ENCODE peak calls at places on chromosomes 6 and 20, in eight cellular contexts. C, G, T, U, Q, L, I and D are unnamed samples. For H3K4me1, the result is how much of the 10 kb centered on the place peaks cover.

GRCh38 chr6:7919871-7920270 is 9.3 kb upstream of the TXNDC5 start:
- DNase-seq in C (no peak), G (no peak), T (no peak), U (no peak), Q (no peak), L (no peak), I (no peak), D (no peak)

GRCh38 chr6:146851837-146852236 is 253.1 kb downstream of the ADGB start:
- DNase-seq in C (no peak), G (no peak), T (no peak), U (no peak), Q (no peak), L (no peak), I (no peak), D (no peak)

GRCh38 chr20:63006611-63007471 is at the start of gene BHLHE23:
- DNase-seq in C (no peak), G (no peak), T (no peak), U (no peak), Q (no peak), L (no peak), I (no peak), D (peak)

GRCh38 chr6:25512560-25512959 is 139.5 kb upstream of the SCGN start:
- DNase-seq in C (no peak), G (no peak), T (no peak), U (no peak), Q (no peak), L (no peak), I (no peak), D (no peak)

GRCh38 chr6:11423072-11423471 is 114.5 kb upstream of the TMEM170B start:
- DNase-seq in C (no peak), G (no peak), T (no peak), U (no peak), Q (no peak), L (no peak), I (no peak), D (no peak)

GRCh38 chr6:170129691-170130171 is 161.1 kb downstream of the DLL1 start:
- DNase-seq in C (peak), G (peak), T (peak), U (peak), Q (no peak), L (no peak), I (peak), D (peak)

GRCh38 chr6:53128842-53129241 is 19.8 kb downstream of the GCM1 start:
- DNase-seq in C (no peak), G (no peak), T (no peak), U (no peak), Q (no peak), L (no peak), I (no peak), D (no peak)

GRCh38 chr6:161272600-161273355 is 1.1 kb downstream of the AGPAT4 start:
- DNase-seq in C (no peak), G (no peak), T (no peak), U (no peak), Q (peak), L (no peak), I (no peak), D (no peak)

GRCh38 chr6:3526962-3527796 is 70.3 kb upstream of the SLC22A23 start:
- DNase-seq in C (no peak), G (peak), T (no peak), U (no peak), Q (no peak), L (no peak), I (no peak), D (no peak)

GRCh38 chr6:73123632-73124329 is 101.5 kb downstream of the KHDC1L start:
- DNase-seq in C (no peak), G (no peak), T (no peak), U (no peak), Q (no peak), L (no peak), I (no peak), D (no peak)

GRCh38 chr6:165662041-165662491 is 975 bp downstream of the PDE10A start:
- DNase-seq in C (no peak), G (no peak), T (no peak), U (no peak), Q (no peak), L (no peak), I (peak), D (peak)

GRCh38 chr20:41415191-41415590 is 48.6 kb upstream of the EMILIN3 start:
- DNase-seq in C (no peak), G (no peak), T (no peak), U (no peak), Q (no peak), L (no peak), I (no peak), D (no peak)

GRCh38 chr20:59932616-59933295 is 681 bp downstream of the SYCP2 start:
- DNase-seq in C (no peak), G (no peak), T (no peak), U (no peak), Q (no peak), L (no peak), I (no peak), D (no peak)

GRCh38 chr6:22071655-22072054 is 225.2 kb downstream of the PRL start:
- DNase-seq in C (no peak), G (no peak), T (no peak), U (no peak), Q (peak), L (no peak), I (peak), D (peak)

GRCh38 chr20:64009811-64010387 is 26.1 kb upstream of the C20orf204 start:
- DNase-seq in C (no peak), G (no peak), T (no peak), U (no peak), Q (peak), L (no peak), I (no peak), D (no peak)

DNA sequence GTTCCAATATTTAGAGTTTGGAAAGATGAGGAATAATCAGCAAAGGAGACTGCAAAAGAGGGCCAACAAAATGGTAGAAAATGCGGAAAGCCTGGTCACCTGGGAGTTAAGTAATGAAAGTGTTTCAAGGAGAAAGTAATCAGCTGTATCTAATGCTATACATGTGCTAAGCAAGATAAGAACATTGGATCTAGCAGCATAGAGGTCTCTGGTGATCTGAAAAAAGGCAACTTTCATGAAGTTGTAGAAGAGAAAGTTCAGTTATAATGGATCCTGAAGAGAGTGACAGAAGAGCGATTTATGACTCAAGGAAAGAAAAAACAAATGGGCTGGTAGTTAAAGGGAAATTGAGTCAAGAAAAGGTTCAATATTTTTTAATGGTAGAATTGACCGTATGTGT is 4.6 kb upstream of the RSPH3 start:
- DNase-seq in C (no peak), G (no peak), T (no peak), U (no peak), Q (no peak), L (no peak), I (no peak), D (no peak)
- H3K4me1 ChIP-seq in C (under half), G (under half), T (under half), U (under half), Q (under half), L (under half), I (under half), D (under half)

GRCh38 chr6:40845588-40845987 is 193.4 kb downstream of the UNC5CL start:
- DNase-seq in C (peak), G (no peak), T (no peak), U (no peak), Q (peak), L (peak), I (no peak), D (no peak)

GRCh38 chr6:40848038-40848437 is 191.0 kb downstream of the UNC5CL start:
- DNase-seq in C (no peak), G (no peak), T (no peak), U (no peak), Q (no peak), L (no peak), I (no peak), D (no peak)

GRCh38 chr6:40844241-40844640 is 194.8 kb downstream of the UNC5CL start:
- DNase-seq in C (no peak), G (no peak), T (no peak), U (no peak), Q (no peak), L (no peak), I (no peak), D (no peak)

GRCh38 chr6:40852667-40853383 is 186.2 kb downstream of the UNC5CL start:
- DNase-seq in C (no peak), G (no peak), T (no peak), U (no peak), Q (no peak), L (peak), I (no peak), D (no peak)

GRCh38 chr6:40848868-40849524 is 190.0 kb downstream of the UNC5CL start:
- DNase-seq in C (no peak), G (no peak), T (no peak), U (no peak), Q (no peak), L (no peak), I (no peak), D (no peak)
- TF ChIP-seq CTCF in C (no peak), G (no peak), T (no peak), U (no peak), Q (no peak), L (no peak), I (no peak), D (no peak)

GRCh38 chr20:49270177-49270576 is 7.7 kb downstream of the ZNFX1 start:
- DNase-seq in C (no peak), G (no peak), T (no peak), U (no peak), Q (no peak), L (no peak), I (no peak), D (no peak)

GRCh38 chr20:49275634-49276033 is 2.2 kb downstream of the ZNFX1 start:
- DNase-seq in C (no peak), G (no peak), T (no peak), U (no peak), Q (no peak), L (no peak), I (no peak), D (no peak)

GRCh38 chr20:49273696-49274277 is 4.1 kb downstream of the ZNFX1 start:
- DNase-seq in C (no peak), G (no peak), T (no peak), U (no peak), Q (no peak), L (no peak), I (no peak), D (no peak)

GRCh38 chr20:49270736-49271135 is 7.1 kb downstream of the ZNFX1 start:
- DNase-seq in C (no peak), G (no peak), T (no peak), U (no peak), Q (no peak), L (no peak), I (no peak), D (no peak)

GRCh38 chr20:49272654-49273053 is 5.2 kb downstream of the ZNFX1 start:
- DNase-seq in C (no peak), G (no peak), T (no peak), U (no peak), Q (no peak), L (no peak), I (no peak), D (no peak)
- H3K4me1 ChIP-seq in C (half or more), G (under half), T (under half), U (under half), Q (under half), L (under half), I (under half), D (under half)

GRCh38 chr6:158595223-158595622 is 35.3 kb downstream of the TMEM181 start:
- DNase-seq in C (no peak), G (no peak), T (no peak), U (no peak), Q (peak), L (peak), I (no peak), D (no peak)
- TF ChIP-seq CTCF in C (no peak), G (no peak), T (peak), U (no peak), Q (peak), L (peak), I (no peak), D (no peak)

GRCh38 chr6:33305052-33305451 is 6.3 kb upstream of the RGL2 start:
- DNase-seq in C (no peak), G (no peak), T (no peak), U (no peak), Q (no peak), L (no peak), I (no peak), D (no peak)

GRCh38 chr6:33304216-33304615 is 5.5 kb upstream of the RGL2 start:
- DNase-seq in C (no peak), G (no peak), T (no peak), U (no peak), Q (no peak), L (no peak), I (no peak), D (no peak)

GRCh38 chr6:33299237-33299944 is 649 bp upstream of the RGL2 start:
- DNase-seq in C (peak), G (peak), T (peak), U (peak), Q (peak), L (peak), I (peak), D (peak)

GRCh38 chr6:33298773-33299236 is at the start of gene RGL2:
- DNase-seq in C (peak), G (peak), T (peak), U (peak), Q (no peak), L (peak), I (peak), D (peak)

DNA sequence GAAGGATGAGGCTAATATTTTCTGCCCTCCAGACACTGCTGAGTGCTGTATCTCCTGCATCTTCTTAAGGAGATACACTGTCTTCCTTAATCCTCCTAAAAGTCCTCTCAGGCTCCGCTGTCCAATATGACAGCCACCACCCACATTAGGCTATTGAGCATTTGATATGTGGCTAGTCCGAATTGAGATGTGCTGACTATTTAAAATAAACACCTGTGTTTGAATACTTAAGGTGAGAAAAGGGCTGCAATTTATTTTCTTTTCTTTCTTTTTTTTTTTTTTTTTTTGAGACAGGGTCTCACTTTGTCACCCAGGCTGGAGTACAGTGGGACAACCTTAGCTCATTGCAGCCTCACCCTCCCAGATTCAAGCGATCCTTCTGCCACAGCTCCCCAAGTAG is 3.1 kb upstream of the RGL2 start:
- DNase-seq in C (no peak), G (no peak), T (no peak), U (no peak), Q (no peak), L (no peak), I (no peak), D (no peak)
- H3K4me1 ChIP-seq in C (half or more), G (under half), T (under half), U (under half), Q (under half), L (under half), I (under half), D (under half)